ENCODE peak calls at places on chromosomes 16 and 17, in nine cellular contexts. D, S, A, O, X, M, E, Q and N are unnamed samples.

GRCh38 chr17:8466873-8467272 is 31.2 kb downstream of the NDEL1 start:
- DNase-seq in O (no peak), Q (no peak), X (no peak), D (no peak), E (no peak), S (no peak), M (no peak), A (no peak), N (no peak)

GRCh38 chr16:11639925-11640899 is 28.0 kb upstream of the SNN start:
- DNase-seq in A (peak; percentile 94), M (peak; percentile 85), Q (peak; percentile 93), D (peak; percentile 90), S (no peak), E (peak; percentile 76), X (peak; percentile 95), O (peak; percentile 88), N (peak; percentile 93)

GRCh38 chr16:73329363-73330306 is 281.7 kb upstream of the ZFHX3 start:
- DNase-seq in X (peak; percentile 8), O (no peak), Q (no peak), E (no peak), S (no peak), D (no peak), M (no peak), A (no peak), N (no peak)

GRCh38 chr17:1471931-1472727 is 16.1 kb upstream of the CRK start:
- DNase-seq in A (no peak), O (no peak), X (no peak), S (no peak), Q (no peak), D (peak; percentile 29), M (no peak), E (no peak), N (no peak)

GRCh38 chr16:73725147-73725546 is 571.5 kb upstream of the PSMD7 start:
- DNase-seq in O (no peak), Q (no peak), A (no peak), E (no peak), X (no peak), D (no peak), M (no peak), S (no peak), N (no peak)

GRCh38 chr17:56597495-56597990 is 4.0 kb downstream of the NOG start:
- DNase-seq in X (peak; percentile 5), S (no peak), A (no peak), M (no peak), Q (no peak), E (no peak), O (peak; percentile 15), D (peak; percentile 35), N (no peak)

GRCh38 chr16:564690-565419 is 1.9 kb upstream of the NHLRC4 start:
- DNase-seq in S (no peak), O (no peak), A (no peak), Q (no peak), X (no peak), E (no peak), M (no peak), D (no peak), N (no peak)

GRCh38 chr17:7173687-7174602 is 5.2 kb downstream of the ASGR1 start:
- DNase-seq in O (no peak), X (peak; percentile 79), E (peak; percentile 41), D (peak; percentile 89), S (no peak), Q (peak; percentile 76), M (peak; percentile 85), A (no peak), N (peak; percentile 37)

GRCh38 chr16:58492066-58492465 is 7.9 kb upstream of the NDRG4 start:
- DNase-seq in D (no peak), Q (no peak), E (no peak), O (no peak), A (no peak), M (peak; percentile 59), X (no peak), S (no peak), N (no peak)

GRCh38 chr17:74633261-74633783 is 9.8 kb upstream of the CD300E start:
- DNase-seq in X (no peak), O (no peak), E (no peak), A (no peak), S (no peak), D (peak; percentile 94), M (no peak), Q (no peak), N (no peak)

GRCh38 chr17:57601328-57601727 is 143.8 kb downstream of the CCDC182 start:
- DNase-seq in M (no peak), A (no peak), Q (no peak), O (peak; percentile 62), X (no peak), E (no peak), D (no peak), S (no peak), N (no peak)
- H3K4me1 ChIP-seq in M (peaks cover 92% of the 10 kb centered on the region), A (peaks cover 29% of the 10 kb centered on the region), Q (peaks cover 26% of the 10 kb centered on the region), O (peaks cover 21% of the 10 kb centered on the region), X (peaks cover 43% of the 10 kb centered on the region), E (peaks cover 20% of the 10 kb centered on the region), D (peaks cover 40% of the 10 kb centered on the region), S (peaks cover 50% of the 10 kb centered on the region), N (peaks cover 4% of the 10 kb centered on the region)

GRCh38 chr17:31916496-31917064 is 15.1 kb upstream of the UTP6 start:
- DNase-seq in A (no peak), X (no peak), M (no peak), S (no peak), E (no peak), O (no peak), Q (no peak), D (no peak), N (no peak)

GRCh38 chr17:31915456-31916100 is 14.1 kb upstream of the UTP6 start:
- DNase-seq in E (no peak), M (no peak), Q (no peak), A (no peak), D (no peak), S (no peak), X (no peak), O (no peak), N (no peak)

GRCh38 chr17:31917065-31917529 is 15.6 kb upstream of the UTP6 start:
- DNase-seq in D (no peak), E (no peak), M (peak; percentile 73), S (no peak), O (no peak), X (no peak), Q (no peak), A (no peak), N (no peak)

GRCh38 chr17:31918701-31919128 is 17.2 kb upstream of the UTP6 start:
- DNase-seq in X (no peak), E (no peak), Q (no peak), O (no peak), S (no peak), D (no peak), M (no peak), A (peak; percentile 40), N (no peak)

DNA sequence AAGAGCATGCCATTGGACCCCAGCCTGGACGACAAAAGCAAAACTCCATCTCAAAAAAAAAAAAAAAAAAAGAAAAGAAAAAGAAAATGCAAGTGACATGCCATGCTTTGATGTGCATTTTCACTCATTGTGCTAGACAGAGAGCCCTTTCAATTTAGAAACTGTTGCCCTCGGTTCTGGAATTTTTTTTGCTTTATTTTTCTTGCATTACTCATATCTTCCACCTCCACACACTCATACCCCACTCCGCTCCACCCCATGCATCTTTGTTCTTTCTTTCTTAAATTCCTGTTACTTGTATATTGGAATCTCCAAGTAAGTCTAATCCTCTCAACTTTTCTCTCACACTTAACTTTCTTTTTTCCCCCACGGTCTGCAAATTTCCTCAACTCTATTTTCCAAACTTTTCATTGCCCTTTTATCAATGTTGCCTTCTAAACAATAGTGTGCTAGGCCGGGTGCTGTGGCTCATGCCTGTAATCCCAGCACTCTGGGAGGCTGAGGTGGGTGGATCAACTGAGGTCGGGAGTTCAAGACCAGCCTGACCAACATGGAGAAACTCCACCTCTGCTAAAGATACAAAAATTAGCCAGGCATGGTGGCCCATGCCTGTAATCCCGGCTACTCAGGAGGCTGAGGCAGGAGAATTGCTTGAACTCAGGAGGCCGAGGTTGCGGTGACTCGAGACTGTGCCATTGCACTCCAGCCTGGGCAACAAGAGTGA is 16.8 kb upstream of the SUZ12 start:
- DNase-seq in O (no peak), E (no peak), Q (no peak), D (no peak), M (no peak), S (no peak), A (no peak), X (no peak), N (no peak)
- TF ChIP-seq CTCF in O (no peak), E (no peak), Q (no peak), D (no peak), M (no peak), S (no peak), A (no peak), X (no peak), N (no peak)

DNA sequence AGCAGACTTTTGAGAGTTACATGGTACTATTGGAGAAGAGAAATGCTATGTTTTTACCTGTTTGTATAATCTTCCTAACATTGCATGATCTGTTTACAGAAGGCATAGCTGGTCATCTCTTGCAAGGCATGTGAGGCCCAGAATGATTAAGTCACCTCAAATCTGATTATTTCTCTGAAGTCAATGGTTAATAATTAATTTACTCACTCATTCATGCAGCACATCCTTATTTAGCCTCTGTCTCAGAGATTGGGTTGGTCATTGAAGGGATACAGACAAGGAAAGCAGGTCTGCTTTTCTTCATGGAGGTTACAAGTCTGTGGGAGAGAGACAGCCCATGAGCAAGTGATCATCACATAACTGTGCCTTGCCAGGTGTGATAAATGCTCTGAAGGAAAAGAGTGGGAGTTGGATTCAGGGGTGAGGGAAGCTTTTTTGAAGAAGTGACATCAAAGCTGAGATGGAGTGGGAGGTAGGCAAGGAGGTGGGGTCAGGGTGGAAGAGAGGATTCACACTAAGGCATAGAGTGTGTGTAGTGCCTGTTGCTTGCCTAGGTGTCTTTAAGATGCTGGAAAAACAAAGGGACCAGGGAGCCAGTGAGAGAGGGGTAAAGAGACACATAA is 16.3 kb upstream of the RBFOX1 start:
- DNase-seq in A (no peak), X (no peak), S (no peak), E (no peak), O (no peak), M (no peak), Q (no peak), D (no peak), N (no peak)
- TF ChIP-seq POLR2A in A (no peak), X (no peak), S (no peak), E (no peak), O (no peak), M (no peak), Q (no peak), D (no peak), N (no peak)

GRCh38 chr17:82492647-82493516 is 26.6 kb upstream of the FOXK2 start:
- DNase-seq in Q (no peak), X (no peak), M (no peak), A (peak; percentile 79), S (no peak), O (peak; percentile 73), E (no peak), D (no peak), N (no peak)

GRCh38 chr17:82491533-82491932 is 28.0 kb upstream of the FOXK2 start:
- DNase-seq in X (no peak), M (no peak), S (no peak), E (no peak), Q (no peak), A (no peak), D (no peak), O (no peak), N (no peak)

GRCh38 chr17:82489851-82490511 is 29.6 kb upstream of the FOXK2 start:
- DNase-seq in X (no peak), M (no peak), E (no peak), Q (no peak), S (no peak), O (no peak), A (no peak), D (no peak), N (no peak)

GRCh38 chr17:82490512-82491195 is 28.9 kb upstream of the FOXK2 start:
- DNase-seq in O (no peak), E (no peak), A (no peak), M (no peak), S (no peak), X (no peak), D (no peak), Q (no peak), N (no peak)

GRCh38 chr17:82491196-82491530 is 28.4 kb upstream of the FOXK2 start:
- DNase-seq in X (no peak), O (no peak), D (no peak), E (no peak), Q (no peak), M (no peak), A (no peak), S (no peak), N (no peak)
- H3K4me1 ChIP-seq in X (peaks cover 6% of the 10 kb centered on the region), O (no peaks in the 10 kb centered on the region), D (peaks cover 21% of the 10 kb centered on the region), E (no peaks in the 10 kb centered on the region), Q (peaks cover 19% of the 10 kb centered on the region), M (peaks cover 19% of the 10 kb centered on the region), A (peaks cover 23% of the 10 kb centered on the region), S (peaks cover 72% of the 10 kb centered on the region), N (no peaks in the 10 kb centered on the region)